ENCODE peak calls at places on chromosome X, in four cellular contexts. One of them, this sample, is unnamed. For H3K4me1, the result is how much of the 10 kb centered on the place peaks cover.

GRCh38 chrX:37905436-37906147 is 58.2 kb upstream of the DYNLT3 start:
- DNase-seq in kidney: peak
- DNase-seq in prostate gland: no peak
- DNase-seq in A549: peak
- DNase-seq in this sample: peak

GRCh38 chrX:80578518-80579105 is 158.4 kb downstream of the TENT5D start:
- DNase-seq in kidney: no peak
- DNase-seq in prostate gland: no peak
- DNase-seq in A549: peak
- DNase-seq in this sample: peak

GRCh38 chrX:46279214-46279924 is 265.9 kb downstream of the ZNF674 start:
- DNase-seq in kidney: no peak
- DNase-seq in prostate gland: no peak
- DNase-seq in A549: no peak
- DNase-seq in this sample: no peak

GRCh38 chrX:108159028-108159670 is 67.6 kb downstream of the ATG4A start:
- DNase-seq in kidney: no peak
- DNase-seq in prostate gland: no peak
- DNase-seq in A549: no peak
- DNase-seq in this sample: no peak

GRCh38 chrX:65690057-65690855 is 22.8 kb downstream of the MSN start:
- DNase-seq in kidney: peak
- DNase-seq in prostate gland: no peak
- DNase-seq in A549: no peak
- DNase-seq in this sample: no peak

GRCh38 chrX:20320461-20321159 is 53.9 kb upstream of the RPS6KA3 start:
- DNase-seq in kidney: no peak
- DNase-seq in prostate gland: no peak
- DNase-seq in A549: no peak
- DNase-seq in this sample: no peak

GRCh38 chrX:14013074-14013473 is 16.6 kb downstream of the GEMIN8 start:
- DNase-seq in kidney: no peak
- DNase-seq in prostate gland: no peak
- DNase-seq in A549: no peak
- DNase-seq in this sample: no peak

GRCh38 chrX:24241822-24242648 is 71.8 kb downstream of the SUPT20HL2 start:
- DNase-seq in kidney: no peak
- DNase-seq in prostate gland: no peak
- DNase-seq in A549: peak
- DNase-seq in this sample: peak

GRCh38 chrX:153530411-153531145 is 13.1 kb downstream of the ATP2B3 start:
- DNase-seq in kidney: no peak
- DNase-seq in prostate gland: no peak
- DNase-seq in A549: no peak
- DNase-seq in this sample: no peak

GRCh38 chrX:43552703-43553102 is 103.4 kb upstream of the MAOA start:
- DNase-seq in kidney: no peak
- DNase-seq in prostate gland: no peak
- DNase-seq in A549: no peak
- DNase-seq in this sample: no peak

GRCh38 chrX:7270018-7270417 is 122.1 kb upstream of the PUDP start:
- DNase-seq in kidney: no peak
- DNase-seq in prostate gland: no peak
- DNase-seq in A549: no peak
- DNase-seq in this sample: no peak

GRCh38 chrX:31658360-31658759 is 586.5 kb upstream of the FTHL17 start:
- DNase-seq in kidney: no peak
- DNase-seq in prostate gland: no peak
- DNase-seq in A549: peak
- DNase-seq in this sample: no peak

GRCh38 chrX:13533726-13534125 is 35.7 kb upstream of the EGFL6 start:
- DNase-seq in kidney: no peak
- DNase-seq in prostate gland: no peak
- DNase-seq in A549: peak
- DNase-seq in this sample: no peak

GRCh38 chrX:96102997-96103396 is 581.6 kb upstream of the DIAPH2 start:
- DNase-seq in kidney: peak
- DNase-seq in prostate gland: no peak
- DNase-seq in A549: no peak
- DNase-seq in this sample: no peak

GRCh38 chrX:10854594-10854993 is 234.2 kb upstream of the MID1 start:
- DNase-seq in kidney: no peak
- DNase-seq in prostate gland: no peak
- DNase-seq in A549: no peak
- DNase-seq in this sample: peak

GRCh38 chrX:129347291-129347690 is 176.0 kb downstream of the SMARCA1 start:
- DNase-seq in kidney: no peak
- DNase-seq in prostate gland: no peak
- DNase-seq in A549: peak
- DNase-seq in this sample: no peak

GRCh38 chrX:108186811-108187210 is 95.2 kb downstream of the ATG4A start:
- DNase-seq in kidney: no peak
- DNase-seq in prostate gland: no peak
- DNase-seq in A549: peak
- DNase-seq in this sample: no peak

GRCh38 chrX:17046478-17047097 is 100.1 kb downstream of the REPS2 start:
- DNase-seq in kidney: no peak
- DNase-seq in prostate gland: peak
- DNase-seq in A549: peak
- DNase-seq in this sample: peak

GRCh38 chrX:134406230-134406794 is 53.7 kb upstream of the HPRT1 start:
- DNase-seq in kidney: no peak
- DNase-seq in prostate gland: no peak
- DNase-seq in A549: no peak
- DNase-seq in this sample: no peak

GRCh38 chrX:67543818-67544217 is at the start of gene AR:
- DNase-seq in kidney: peak
- DNase-seq in prostate gland: peak
- DNase-seq in A549: peak
- DNase-seq in this sample: peak

GRCh38 chrX:67546496-67547423 is 2.9 kb downstream of the AR start:
- DNase-seq in kidney: peak
- DNase-seq in prostate gland: no peak
- DNase-seq in A549: no peak
- DNase-seq in this sample: no peak

GRCh38 chrX:67544871-67545771 is 1.3 kb downstream of the AR start:
- DNase-seq in kidney: peak
- DNase-seq in prostate gland: peak
- DNase-seq in A549: peak
- DNase-seq in this sample: no peak

GRCh38 chrX:67545772-67546495 is 2.1 kb downstream of the AR start:
- DNase-seq in kidney: peak
- DNase-seq in prostate gland: peak
- DNase-seq in A549: peak
- DNase-seq in this sample: no peak

DNA sequence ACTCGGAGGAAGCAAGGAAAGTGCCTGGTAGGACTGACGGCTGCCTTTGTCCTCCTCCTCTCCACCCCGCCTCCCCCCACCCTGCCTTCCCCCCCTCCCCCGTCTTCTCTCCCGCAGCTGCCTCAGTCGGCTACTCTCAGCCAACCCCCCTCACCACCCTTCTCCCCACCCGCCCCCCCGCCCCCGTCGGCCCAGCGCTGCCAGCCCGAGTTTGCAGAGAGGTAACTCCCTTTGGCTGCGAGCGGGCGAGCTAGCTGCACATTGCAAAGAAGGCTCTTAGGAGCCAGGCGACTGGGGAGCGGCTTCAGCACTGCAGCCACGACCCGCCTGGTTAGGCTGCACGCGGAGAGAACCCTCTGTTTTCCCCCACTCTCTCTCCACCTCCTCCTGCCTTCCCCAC is 460 bp downstream of the AR start:
- DNase-seq in kidney: peak
- DNase-seq in prostate gland: peak
- DNase-seq in A549: peak
- DNase-seq in this sample: peak
- H3K4me3 ChIP-seq in kidney: peak
- H3K4me3 ChIP-seq in prostate gland: peak
- H3K4me3 ChIP-seq in A549: peak
- H3K4me3 ChIP-seq in this sample: peak

GRCh38 chrX:15882704-15883539 is 28.3 kb upstream of the AP1S2 start:
- DNase-seq in kidney: no peak
- DNase-seq in prostate gland: no peak
- DNase-seq in A549: peak
- DNase-seq in this sample: no peak

GRCh38 chrX:15888062-15888461 is 33.4 kb upstream of the AP1S2 start:
- DNase-seq in kidney: no peak
- DNase-seq in prostate gland: no peak
- DNase-seq in A549: no peak
- DNase-seq in this sample: no peak

GRCh38 chrX:15881498-15881897 is 26.9 kb upstream of the AP1S2 start:
- DNase-seq in kidney: no peak
- DNase-seq in prostate gland: no peak
- DNase-seq in A549: no peak
- DNase-seq in this sample: no peak

DNA sequence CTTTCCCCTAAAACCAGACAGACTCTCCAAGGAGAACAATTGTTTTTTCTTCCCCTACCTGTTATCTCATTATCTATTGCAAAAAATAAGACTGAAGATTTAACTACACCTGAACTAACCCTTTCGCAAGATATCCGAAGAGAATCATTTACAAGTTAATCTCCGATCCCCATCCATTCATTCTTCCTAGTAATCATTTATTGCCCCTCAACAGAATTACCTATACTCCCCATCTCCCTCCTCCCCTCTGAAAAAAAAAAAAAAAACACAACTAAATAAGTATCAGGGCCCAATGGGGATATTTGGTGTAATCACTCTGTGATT is 28.9 kb upstream of the AP1S2 start:
- DNase-seq in kidney: no peak
- DNase-seq in prostate gland: no peak
- DNase-seq in A549: no peak
- DNase-seq in this sample: no peak
- H3K4me1 ChIP-seq in kidney: under half
- H3K4me1 ChIP-seq in prostate gland: under half
- H3K4me1 ChIP-seq in A549: under half
- H3K4me1 ChIP-seq in this sample: under half

GRCh38 chrX:102126863-102127262 is 1.4 kb downstream of the TCEAL2 start:
- DNase-seq in kidney: no peak
- DNase-seq in prostate gland: no peak
- DNase-seq in A549: no peak
- DNase-seq in this sample: no peak

GRCh38 chrX:102129473-102129872 is 4.0 kb downstream of the TCEAL2 start:
- DNase-seq in kidney: no peak
- DNase-seq in prostate gland: no peak
- DNase-seq in A549: no peak
- DNase-seq in this sample: no peak
- TF ChIP-seq CTCF in kidney: peak
- TF ChIP-seq CTCF in prostate gland: peak
- TF ChIP-seq CTCF in A549: peak
- TF ChIP-seq CTCF in this sample: no peak

DNA sequence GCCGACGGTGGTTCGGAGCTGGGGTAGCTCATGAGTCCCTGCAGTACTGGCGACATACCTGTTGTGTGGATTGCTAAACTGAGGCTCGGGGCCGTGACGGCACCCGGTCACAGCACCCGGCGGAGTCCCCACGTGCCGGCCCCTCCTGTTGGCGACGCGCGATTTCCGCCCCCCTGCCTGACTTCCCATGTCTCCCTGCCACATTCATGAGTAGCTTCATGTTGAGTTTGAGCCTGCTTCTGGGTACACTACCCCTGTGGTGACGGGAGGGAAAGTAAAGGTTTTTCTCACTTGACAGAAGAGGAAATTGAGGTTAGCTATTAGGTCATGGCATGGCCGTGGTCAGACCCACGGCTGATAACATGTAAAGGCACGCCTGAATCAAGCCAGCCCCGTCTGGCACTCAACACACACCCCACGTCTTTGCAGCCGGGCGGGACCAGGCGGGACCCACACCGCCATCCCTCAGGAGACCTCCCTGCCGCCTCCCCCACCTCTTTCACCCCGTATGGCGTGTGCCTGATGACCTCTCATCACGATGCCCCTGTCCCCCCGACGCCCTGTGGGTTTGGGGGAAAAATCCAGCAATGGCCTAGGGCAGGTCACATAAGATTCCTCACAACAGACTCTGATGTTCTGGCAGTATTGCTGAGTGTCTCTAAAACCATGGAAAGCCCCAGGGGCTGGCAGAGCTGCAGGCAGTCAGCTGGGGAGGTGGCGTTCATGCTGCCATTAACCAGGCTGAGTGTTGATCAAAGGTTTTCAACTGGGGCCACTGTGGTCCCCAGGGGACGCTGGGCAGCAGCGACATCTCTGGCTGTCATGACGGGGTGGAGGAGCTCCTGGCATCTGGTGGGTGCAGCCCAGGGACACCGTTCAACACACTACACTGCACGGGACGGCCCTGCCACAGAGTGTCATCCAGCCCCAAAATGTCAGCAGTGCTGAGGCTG is 29.2 kb downstream of the P2RY8 start:
- DNase-seq in kidney: peak
- DNase-seq in prostate gland: no peak
- DNase-seq in A549: no peak
- DNase-seq in this sample: no peak
- H3K4me3 ChIP-seq in kidney: no peak
- H3K4me3 ChIP-seq in prostate gland: no peak
- H3K4me3 ChIP-seq in A549: no peak
- H3K4me3 ChIP-seq in this sample: no peak

DNA sequence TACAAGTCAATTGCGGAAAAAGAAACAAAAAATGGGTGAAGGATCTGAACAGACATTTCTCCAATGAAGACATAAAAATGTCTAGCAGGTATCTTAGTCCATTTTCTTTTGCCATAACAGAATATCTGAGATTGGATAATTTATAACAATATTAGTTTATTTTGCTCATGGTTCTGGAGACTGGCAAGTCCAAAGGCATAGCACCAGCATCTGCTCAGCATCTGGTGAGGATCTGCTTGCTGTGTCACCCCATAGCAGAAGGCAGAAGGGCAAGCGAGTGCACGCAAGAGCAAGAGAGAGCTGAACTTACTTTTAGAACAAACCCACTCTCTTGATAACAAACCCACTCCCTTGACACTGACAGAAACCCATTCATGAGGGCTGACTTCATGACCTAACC is 29.7 kb downstream of the GAB3 start:
- DNase-seq in kidney: no peak
- DNase-seq in prostate gland: no peak
- DNase-seq in A549: no peak
- DNase-seq in this sample: no peak
- H3K4me1 ChIP-seq in kidney: under half
- H3K4me1 ChIP-seq in prostate gland: under half
- H3K4me1 ChIP-seq in A549: under half
- H3K4me1 ChIP-seq in this sample: under half

DNA sequence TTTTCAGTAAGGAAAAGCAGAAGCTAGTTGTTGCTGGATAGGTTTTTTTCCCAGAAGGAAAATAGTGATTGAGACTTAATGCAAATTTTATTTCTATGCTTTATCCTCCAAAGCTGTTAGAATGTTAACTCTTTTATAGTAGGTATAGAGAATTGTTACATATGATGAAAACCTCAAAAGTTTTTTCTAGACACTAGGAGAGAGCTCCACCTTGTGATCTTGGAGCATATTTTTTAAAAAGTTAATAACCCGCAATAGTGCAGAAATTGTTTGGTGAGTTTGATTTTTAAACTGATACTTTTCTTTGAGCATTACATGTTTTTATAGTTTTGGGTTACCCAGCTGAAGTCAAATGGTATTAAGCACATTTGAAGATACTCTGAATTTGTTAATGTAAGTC is 56.5 kb downstream of the STAG2 start:
- DNase-seq in kidney: no peak
- DNase-seq in prostate gland: no peak
- DNase-seq in A549: no peak
- DNase-seq in this sample: no peak
- TF ChIP-seq CTCF in kidney: no peak
- TF ChIP-seq CTCF in prostate gland: peak
- TF ChIP-seq CTCF in A549: peak
- TF ChIP-seq CTCF in this sample: no peak

This sample was measured in Caco-2.